ENCODE peak calls at places on chromosome 10, in seven cellular contexts. C is HFFc6; Z is T-helper 17 cell; J is cardiac fibroblast; K is cerebellum; O is NCI-H2081; L is activated CD8-positive, alpha-beta T cell treated with anti-CD3 and anti-CD28 coated beads for 36 hours. T is an unnamed sample.

GRCh38 chr10:21479553-21480315 is 45.7 kb downstream of the SKIDA1 start:
- DNase-seq in J (no peak), Z (no peak), K (no peak), C (no peak), O (no peak), L (no peak), T (no peak)

GRCh38 chr10:29621161-29621560 is 13.6 kb downstream of the SVIL start:
- DNase-seq in K (no peak), Z (no peak), C (no peak), O (no peak), J (peak), L (no peak), T (no peak)

GRCh38 chr10:124886195-124886594 is 55.7 kb upstream of the ZRANB1 start:
- DNase-seq in K (no peak), Z (no peak), J (peak), L (no peak), O (no peak), C (peak), T (peak)

GRCh38 chr10:101272229-101272868 is 43.1 kb upstream of the LBX1 start:
- DNase-seq in O (peak), J (peak), Z (peak), L (peak), K (peak), C (peak), T (peak)

GRCh38 chr10:103583871-103584215 is 90.3 kb downstream of the NEURL1 start:
- DNase-seq in O (no peak), L (no peak), C (no peak), Z (no peak), J (no peak), K (no peak), T (no peak)

GRCh38 chr10:95864906-95865813 is 42.6 kb upstream of the CC2D2B start:
- DNase-seq in O (no peak), K (peak), Z (no peak), L (peak), J (peak), C (peak), T (peak)

GRCh38 chr10:132489704-132490534 is 47.7 kb upstream of the INPP5A start:
- DNase-seq in Z (no peak), L (no peak), C (no peak), J (no peak), O (no peak), K (no peak), T (no peak)

GRCh38 chr10:70753026-70753663 is 32.0 kb downstream of the TBATA start:
- DNase-seq in C (no peak), L (no peak), O (no peak), Z (no peak), K (no peak), J (no peak), T (no peak)

GRCh38 chr10:119501690-119502089 is 40.8 kb downstream of the RGS10 start:
- DNase-seq in C (no peak), Z (no peak), J (no peak), K (no peak), O (no peak), L (peak), T (no peak)